ENCODE peak calls at places on chromosomes 4 and X, in eight cellular contexts. N is pancreas; D is heart right ventricle; H is lung; R is testis; P is right cardiac atrium; E is CD4-positive, alpha-beta T cell; Q is heart left ventricle. F is an unnamed sample. For H3K27me3, the result is how much of the 10 kb centered on the place peaks cover.

GRCh38 chr4:64584981-64585557 is 175.8 kb upstream of the TECRL start:
- DNase-seq in N (no peak), D (no peak), H (no peak), R (peak), P (peak), E (no peak), Q (no peak), F (no peak)

GRCh38 chr4:184807261-184807660 is 18.5 kb downstream of the ACSL1 start:
- DNase-seq in N (no peak), D (no peak), H (no peak), R (no peak), P (no peak), E (no peak), Q (no peak), F (no peak)

GRCh38 chrX:124736553-124737240 is 390.3 kb downstream of the SH2D1A start:
- DNase-seq in N (no peak), D (no peak), H (no peak), R (no peak), P (no peak), E (peak), Q (no peak), F (no peak)

GRCh38 chr4:56728512-56728911 is 47.4 kb upstream of the HOPX start:
- DNase-seq in N (no peak), D (peak), H (peak), R (peak), P (peak), E (no peak), Q (peak), F (no peak)

GRCh38 chrX:115259238-115259875 is 25.5 kb upstream of the LRCH2 start:
- DNase-seq in N (no peak), D (no peak), H (no peak), R (no peak), P (no peak), E (no peak), Q (no peak), F (no peak)

GRCh38 chr4:77538574-77539157 is 67.0 kb upstream of the CXCL13 start:
- DNase-seq in N (peak), D (no peak), H (peak), R (peak), P (no peak), E (no peak), Q (no peak), F (no peak)

GRCh38 chr4:15906024-15906443 is 32.5 kb downstream of the FGFBP1 start:
- DNase-seq in N (peak), D (no peak), H (peak), R (no peak), P (no peak), E (no peak), Q (no peak), F (no peak)

GRCh38 chr4:185700048-185700447 is 111.9 kb downstream of the SORBS2 start:
- DNase-seq in N (no peak), D (no peak), H (no peak), R (no peak), P (no peak), E (no peak), Q (no peak), F (no peak)

GRCh38 chr4:155392486-155393184 is 15.9 kb upstream of the MAP9 start:
- DNase-seq in N (no peak), D (no peak), H (no peak), R (no peak), P (no peak), E (no peak), Q (no peak), F (no peak)

GRCh38 chr4:106095408-106095807 is 200.1 kb downstream of the NPNT start:
- DNase-seq in N (no peak), D (no peak), H (no peak), R (no peak), P (no peak), E (no peak), Q (no peak), F (no peak)

GRCh38 chr4:8110071-8110986 is 48.3 kb downstream of the ABLIM2 start:
- DNase-seq in N (no peak), D (no peak), H (no peak), R (no peak), P (peak), E (no peak), Q (no peak), F (no peak)

GRCh38 chr4:58953575-58953974 is 1843.4 kb upstream of the IGFBP7 start:
- DNase-seq in N (no peak), D (no peak), H (no peak), R (no peak), P (no peak), E (no peak), Q (no peak), F (no peak)

GRCh38 chrX:1555370-1555769 is 18.4 kb upstream of the P2RY8 start:
- DNase-seq in N (no peak), D (no peak), H (no peak), R (no peak), P (no peak), E (no peak), Q (no peak), F (no peak)

GRCh38 chrX:129719931-129720520 is 18.8 kb upstream of the XPNPEP2 start:
- DNase-seq in N (no peak), D (no peak), H (no peak), R (no peak), P (no peak), E (no peak), Q (no peak), F (no peak)

GRCh38 chrX:78330540-78330939 is 3.1 kb upstream of the CYSLTR1 start:
- DNase-seq in N (no peak), D (no peak), H (no peak), R (no peak), P (no peak), E (no peak), Q (no peak), F (no peak)

DNA sequence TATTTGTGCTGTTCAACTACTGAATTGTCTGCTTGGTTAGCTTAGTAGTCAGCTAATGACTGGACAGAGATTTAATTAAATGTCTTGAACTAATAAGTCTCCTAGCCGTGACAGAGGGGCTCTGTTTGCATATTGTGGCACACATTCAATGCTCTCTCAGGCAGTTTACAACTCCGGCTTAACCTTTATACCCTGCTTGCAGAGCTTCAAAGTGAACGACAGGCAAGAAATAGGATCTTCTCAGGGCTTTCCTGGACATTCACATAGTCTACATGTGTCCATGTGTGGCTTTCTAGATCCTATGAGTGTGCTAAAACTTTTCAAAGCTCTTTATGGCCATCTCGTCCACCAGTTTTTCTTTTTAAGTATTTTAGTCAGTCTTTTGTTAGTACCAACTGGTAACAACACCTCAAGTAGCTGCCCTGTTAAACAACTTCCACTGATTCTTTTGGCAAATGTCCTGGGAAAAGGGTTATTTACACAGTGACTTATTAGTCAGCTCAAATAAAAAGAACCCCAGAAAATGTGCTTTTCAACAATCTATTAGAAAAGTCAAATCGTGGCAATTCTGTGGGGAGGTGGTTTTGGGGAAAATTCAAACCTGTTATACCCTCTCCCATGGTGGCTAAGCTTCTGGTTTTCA is 28.6 kb downstream of the OR13H1 start:
- DNase-seq in N (no peak), D (no peak), H (no peak), R (no peak), P (no peak), E (no peak), Q (no peak), F (no peak)
- H3K27me3 ChIP-seq in N (under half), D (under half), H (under half), R (under half), P (under half), E (under half), Q (under half), F (under half)

DNA sequence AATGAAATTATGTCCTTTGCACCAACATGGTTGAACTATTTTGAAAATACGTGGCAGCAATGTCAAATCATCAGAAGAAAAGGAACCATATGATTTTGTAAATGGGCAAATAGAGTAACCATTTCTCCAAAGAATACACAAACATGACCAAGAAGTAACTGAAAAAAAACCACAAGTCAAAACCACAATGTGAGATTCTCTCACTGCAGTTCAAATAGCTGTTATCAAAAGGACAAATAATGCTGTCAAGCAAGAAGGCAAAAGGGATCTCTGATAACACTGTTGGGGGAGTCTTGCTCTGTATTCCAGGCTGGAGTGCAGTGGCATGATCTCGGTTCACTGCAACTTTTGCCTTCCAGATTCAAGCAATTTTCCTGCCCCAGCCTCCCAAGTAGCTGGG is 280.8 kb upstream of the ZCCHC13 start:
- DNase-seq in N (no peak), D (no peak), H (no peak), R (no peak), P (no peak), E (no peak), Q (no peak), F (no peak)
- H3K27ac ChIP-seq in N (no peak), D (no peak), H (no peak), R (no peak), P (no peak), E (no peak), Q (no peak), F (no peak)

DNA sequence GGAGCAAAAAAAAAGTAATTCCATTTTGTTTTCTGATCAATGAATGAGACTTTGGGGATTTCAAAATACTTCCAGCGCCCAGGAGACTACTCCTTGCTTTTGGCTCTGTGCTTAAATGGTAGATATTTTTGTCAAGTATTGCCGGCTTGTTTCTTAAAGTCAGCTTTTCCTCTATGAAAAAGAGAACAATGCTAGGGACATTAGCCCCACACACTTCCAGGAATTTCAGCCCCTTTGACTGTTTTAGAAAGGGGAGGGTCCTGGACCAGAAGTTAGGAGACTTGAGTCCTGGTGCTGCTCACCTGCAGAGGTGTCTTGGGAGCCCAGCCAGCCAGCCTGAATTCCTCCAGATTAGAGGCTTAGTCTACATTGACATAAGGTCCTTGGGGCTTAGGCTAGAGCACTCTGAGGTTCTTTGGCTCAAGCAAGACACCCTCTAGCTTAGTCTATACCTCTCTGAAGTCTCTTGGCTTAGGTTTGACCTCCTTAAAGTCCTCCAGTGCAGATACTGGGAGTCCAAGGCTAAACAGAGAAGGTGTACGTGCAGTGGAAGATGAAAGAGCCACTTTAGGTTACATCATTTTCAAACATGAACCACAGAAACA is 1.6 kb upstream of the SETD7 start:
- DNase-seq in N (peak), D (no peak), H (peak), R (no peak), P (no peak), E (no peak), Q (no peak), F (no peak)
- H3K27me3 ChIP-seq in N (under half), D (under half), H (under half), R (under half), P (under half), E (under half), Q (under half), F (under half)

DNA sequence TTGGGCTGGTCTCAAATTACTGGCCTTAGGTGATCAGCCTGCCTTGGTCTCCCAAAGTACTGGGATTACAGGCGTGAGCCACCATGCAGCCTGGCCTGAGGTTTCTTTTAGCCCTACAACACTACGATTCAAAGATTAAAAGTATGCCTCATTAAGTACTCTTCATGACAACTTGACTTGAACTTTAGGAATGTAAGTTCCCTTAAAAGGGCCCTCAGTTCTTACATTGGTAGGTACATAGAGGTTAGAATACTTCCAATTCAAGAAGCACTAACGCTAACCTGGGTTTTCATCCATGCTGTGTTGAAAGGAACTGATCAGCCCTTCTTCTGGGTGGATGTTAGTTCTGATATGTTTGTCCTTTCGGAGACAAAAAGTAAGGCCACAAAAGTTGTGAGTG is 15.1 kb downstream of the CBR4 start:
- DNase-seq in N (no peak), D (no peak), H (no peak), R (no peak), P (no peak), E (no peak), Q (no peak), F (no peak)
- H3K27ac ChIP-seq in N (no peak), D (no peak), H (no peak), R (no peak), P (no peak), E (no peak), Q (no peak), F (no peak)

GRCh38 chr4:7073526-7074390 is 5.9 kb upstream of the GRPEL1 start:
- DNase-seq in N (no peak), D (peak), H (no peak), R (peak), P (no peak), E (no peak), Q (no peak), F (no peak)

GRCh38 chr4:7068883-7069282 is 1.0 kb upstream of the GRPEL1 start:
- DNase-seq in N (no peak), D (no peak), H (no peak), R (no peak), P (peak), E (no peak), Q (no peak), F (no peak)

GRCh38 chr4:7073059-7073458 is 5.2 kb upstream of the GRPEL1 start:
- DNase-seq in N (no peak), D (no peak), H (no peak), R (no peak), P (no peak), E (no peak), Q (no peak), F (no peak)

GRCh38 chr4:7068279-7068842 is 497 bp upstream of the GRPEL1 start:
- DNase-seq in N (no peak), D (no peak), H (no peak), R (no peak), P (no peak), E (no peak), Q (no peak), F (no peak)

GRCh38 chr4:7070729-7071511 is 3.1 kb upstream of the GRPEL1 start:
- DNase-seq in N (peak), D (peak), H (peak), R (peak), P (peak), E (peak), Q (peak), F (peak)
- H3K27me3 ChIP-seq in N (under half), D (under half), H (under half), R (under half), P (under half), E (under half), Q (under half), F (under half)

DNA sequence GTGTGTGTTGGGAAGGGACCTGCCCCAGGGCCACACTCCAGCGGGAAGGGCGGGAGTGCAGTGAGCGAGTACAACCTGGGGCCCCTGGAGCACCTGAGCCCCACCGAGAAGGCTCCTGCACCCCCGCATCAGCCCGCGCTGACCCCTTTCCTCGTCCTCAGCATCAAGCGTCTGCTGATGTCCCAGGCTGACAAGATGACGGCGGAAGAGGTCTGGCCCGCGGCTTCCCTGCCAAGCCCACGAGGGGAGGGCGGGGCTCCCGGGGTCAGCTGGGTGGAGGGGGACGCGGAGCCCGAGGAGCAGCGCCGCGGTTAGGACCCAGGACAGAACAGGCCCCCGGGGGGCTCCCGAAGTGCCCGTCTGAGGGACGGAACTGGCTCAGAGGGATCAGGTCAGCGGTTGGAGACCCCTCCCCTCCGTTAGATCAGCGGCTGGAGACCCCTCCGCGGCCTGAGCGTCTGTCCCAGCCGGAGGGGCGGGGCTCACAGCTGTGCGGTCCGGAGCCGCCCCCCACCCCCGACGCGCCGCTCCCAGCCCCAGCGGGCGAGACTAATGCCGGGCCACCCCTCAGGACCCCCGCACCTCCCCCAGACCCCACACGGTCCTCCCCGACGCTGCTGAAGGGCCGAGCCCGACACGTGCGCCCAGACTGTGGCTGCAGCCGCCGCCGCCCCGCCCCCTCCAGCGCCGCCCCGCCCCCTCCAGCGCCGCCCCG is 6.7 kb downstream of the MYL5 start:
- DNase-seq in N (no peak), D (peak), H (no peak), R (peak), P (peak), E (no peak), Q (peak), F (peak)
- H3K27ac ChIP-seq in N (no peak), D (no peak), H (no peak), R (no peak), P (no peak), E (no peak), Q (peak), F (no peak)

GRCh38 chrX:25005382-25006185 is 10.2 kb downstream of the ARX start:
- DNase-seq in N (no peak), D (no peak), H (no peak), R (no peak), P (peak), E (no peak), Q (no peak), F (no peak)
- H3K27me3 ChIP-seq in N (under half), D (half or more), H (under half), R (under half), P (under half), E (under half), Q (half or more), F (half or more)

GRCh38 chr4:80452055-80452454 is 116.5 kb downstream of the CFAP299 start:
- DNase-seq in N (no peak), D (no peak), H (no peak), R (no peak), P (no peak), E (no peak), Q (no peak), F (no peak)

GRCh38 chr4:80448056-80448455 is 112.5 kb downstream of the CFAP299 start:
- DNase-seq in N (no peak), D (no peak), H (no peak), R (no peak), P (no peak), E (no peak), Q (no peak), F (no peak)

GRCh38 chr4:80454040-80454439 is 118.5 kb downstream of the CFAP299 start:
- DNase-seq in N (no peak), D (no peak), H (no peak), R (no peak), P (no peak), E (no peak), Q (no peak), F (no peak)

GRCh38 chr4:80454561-80454960 is 119.0 kb downstream of the CFAP299 start:
- DNase-seq in N (no peak), D (no peak), H (no peak), R (no peak), P (no peak), E (no peak), Q (no peak), F (no peak)

GRCh38 chr4:80452768-80453167 is 117.2 kb downstream of the CFAP299 start:
- DNase-seq in N (no peak), D (no peak), H (no peak), R (no peak), P (no peak), E (no peak), Q (no peak), F (no peak)
- H3K27ac ChIP-seq in N (no peak), D (no peak), H (no peak), R (no peak), P (no peak), E (no peak), Q (no peak), F (no peak)

GRCh38 chr4:142974331-142974730 is 128.2 kb upstream of the INPP4B start:
- DNase-seq in N (no peak), D (no peak), H (no peak), R (no peak), P (no peak), E (no peak), Q (no peak), F (no peak)

GRCh38 chr4:142977182-142977581 is 131.1 kb upstream of the INPP4B start:
- DNase-seq in N (no peak), D (no peak), H (no peak), R (no peak), P (no peak), E (no peak), Q (no peak), F (no peak)

DNA sequence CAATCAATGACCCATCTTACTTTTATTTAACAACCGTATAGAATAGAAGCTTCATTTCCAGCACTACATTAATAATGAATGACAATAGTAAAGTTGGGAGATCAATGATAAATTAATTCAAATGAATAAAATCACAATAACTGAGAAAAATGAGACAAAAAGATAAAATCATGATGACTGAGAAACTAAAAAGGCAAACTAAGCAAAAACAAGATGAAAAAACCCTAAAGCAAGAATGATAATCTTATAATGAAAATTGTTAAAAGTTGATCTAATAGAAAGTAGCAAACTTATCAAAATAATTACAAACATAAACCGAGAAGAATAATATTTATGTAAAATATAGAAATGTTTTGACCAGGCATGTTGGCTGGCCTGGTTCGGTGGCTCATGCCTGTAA is 130.4 kb upstream of the INPP4B start:
- DNase-seq in N (no peak), D (no peak), H (no peak), R (no peak), P (no peak), E (no peak), Q (no peak), F (no peak)
- H3K27me3 ChIP-seq in N (under half), D (under half), H (under half), R (under half), P (under half), E (under half), Q (under half), F (under half)

GRCh38 chrX:133151320-133151719 is 54.4 kb upstream of the USP26 start:
- DNase-seq in N (no peak), D (no peak), H (no peak), R (no peak), P (no peak), E (no peak), Q (no peak), F (no peak)
- H3K27ac ChIP-seq in N (no peak), D (no peak), H (no peak), R (no peak), P (no peak), E (no peak), Q (no peak), F (no peak)

F was measured in psoas muscle.